ENCODE peak calls at places on chromosomes 13 and 19, in ten cellular contexts. J is CD4-positive, alpha-beta T cell; T is brain microvascular endothelial cell; N is Caco-2; F is GM10248; G is fibroblast of the aortic adventitia; Z is MCF 10A; A is AG10803; L is HFFc6; X is thoracic aorta. Q is an unnamed sample.

GRCh38 chr13:46389985-46390384 is 2.9 kb upstream of the RUBCNL start:
- DNase-seq in J (no peak), T (no peak), N (no peak), F (no peak), G (no peak), Z (no peak), A (no peak), L (no peak), X (no peak), Q (peak)

GRCh38 chr13:77429320-77430142 is 102.6 kb upstream of the MYCBP2 start:
- DNase-seq in J (no peak), T (peak), N (no peak), F (peak), G (no peak), Z (no peak), A (peak), L (peak), X (no peak), Q (no peak)

GRCh38 chr13:30204564-30204963 is 102.8 kb downstream of the KATNAL1 start:
- DNase-seq in J (no peak), T (no peak), N (no peak), F (peak), G (no peak), Z (no peak), A (no peak), L (no peak), X (no peak), Q (no peak)

GRCh38 chr19:52936151-52936957 is 13.1 kb upstream of the ZNF888 start:
- DNase-seq in J (no peak), T (no peak), N (peak), F (no peak), G (no peak), Z (no peak), A (no peak), L (no peak), X (no peak), Q (no peak)

GRCh38 chr19:46022431-46023310 is at the start of gene PGLYRP1:
- DNase-seq in J (no peak), T (no peak), N (no peak), F (no peak), G (no peak), Z (no peak), A (no peak), L (no peak), X (no peak), Q (no peak)

GRCh38 chr19:46295401-46296308 is 1.2 kb upstream of the HIF3A start:
- DNase-seq in J (no peak), T (no peak), N (no peak), F (no peak), G (no peak), Z (no peak), A (no peak), L (no peak), X (no peak), Q (no peak)

GRCh38 chr19:4557186-4557970 is 2.1 kb downstream of the SEMA6B start:
- DNase-seq in J (no peak), T (no peak), N (peak), F (no peak), G (no peak), Z (peak), A (no peak), L (no peak), X (no peak), Q (no peak)

GRCh38 chr13:26867451-26868067 is 107.0 kb upstream of the GPR12 start:
- DNase-seq in J (no peak), T (peak), N (peak), F (peak), G (peak), Z (peak), A (peak), L (no peak), X (no peak), Q (peak)

GRCh38 chr19:7304200-7304599 is 10.0 kb upstream of the INSR start:
- DNase-seq in J (no peak), T (no peak), N (no peak), F (no peak), G (no peak), Z (no peak), A (no peak), L (no peak), X (no peak), Q (no peak)

GRCh38 chr19:46546194-46546896 is 50.7 kb upstream of the PNMA8B start:
- DNase-seq in J (no peak), T (peak), N (peak), F (peak), G (peak), Z (peak), A (peak), L (peak), X (no peak), Q (no peak)

GRCh38 chr19:6268382-6268771 is 11.4 kb downstream of the MLLT1 start:
- DNase-seq in J (no peak), T (no peak), N (no peak), F (no peak), G (no peak), Z (no peak), A (no peak), L (no peak), X (no peak), Q (no peak)

GRCh38 chr13:77409412-77409811 is 82.5 kb upstream of the MYCBP2 start:
- DNase-seq in J (no peak), T (no peak), N (no peak), F (no peak), G (no peak), Z (no peak), A (no peak), L (no peak), X (no peak), Q (no peak)

GRCh38 chr13:108496364-108497215 is 132.8 kb upstream of the MYO16 start:
- DNase-seq in J (no peak), T (no peak), N (no peak), F (no peak), G (no peak), Z (no peak), A (no peak), L (no peak), X (no peak), Q (peak)

GRCh38 chr13:39144941-39145533 is 106.8 kb downstream of the NHLRC3 start:
- DNase-seq in J (no peak), T (peak), N (peak), F (peak), G (peak), Z (peak), A (peak), L (peak), X (no peak), Q (peak)

GRCh38 chr13:36549771-36550170 is 117.5 kb downstream of the CCNA1 start:
- DNase-seq in J (no peak), T (no peak), N (no peak), F (no peak), G (peak), Z (no peak), A (no peak), L (no peak), X (no peak), Q (no peak)

GRCh38 chr19:50736338-50736737 is 13.2 kb downstream of the CLEC11A start:
- DNase-seq in J (no peak), T (no peak), N (no peak), F (no peak), G (no peak), Z (no peak), A (no peak), L (no peak), X (no peak), Q (no peak)

GRCh38 chr19:16888629-16889371 is at the start of gene F2RL3:
- DNase-seq in J (no peak), T (peak), N (no peak), F (peak), G (no peak), Z (no peak), A (peak), L (no peak), X (no peak), Q (no peak)

GRCh38 chr19:57002765-57003164 is 117.0 kb upstream of the USP29 start:
- DNase-seq in J (no peak), T (no peak), N (no peak), F (no peak), G (no peak), Z (no peak), A (no peak), L (no peak), X (no peak), Q (no peak)

GRCh38 chr13:108903613-108904012 is 274.2 kb downstream of the MYO16 start:
- DNase-seq in J (no peak), T (no peak), N (no peak), F (no peak), G (no peak), Z (no peak), A (no peak), L (no peak), X (no peak), Q (no peak)

GRCh38 chr13:104586010-104586746 is 1520.0 kb upstream of the SLC10A2 start:
- DNase-seq in J (no peak), T (peak), N (no peak), F (no peak), G (peak), Z (peak), A (no peak), L (no peak), X (no peak), Q (no peak)

GRCh38 chr13:51534075-51534817 is 50.0 kb upstream of the WDFY2 start:
- DNase-seq in J (peak), T (no peak), N (no peak), F (no peak), G (no peak), Z (peak), A (no peak), L (no peak), X (no peak), Q (no peak)

GRCh38 chr19:18852634-18853033 is 20.9 kb downstream of the UPF1 start:
- DNase-seq in J (no peak), T (no peak), N (no peak), F (no peak), G (no peak), Z (no peak), A (no peak), L (no peak), X (no peak), Q (no peak)

GRCh38 chr19:7744871-7745270 is 2.5 kb downstream of the CD209 start:
- DNase-seq in J (no peak), T (no peak), N (no peak), F (no peak), G (no peak), Z (no peak), A (no peak), L (no peak), X (no peak), Q (no peak)

GRCh38 chr13:48078251-48078656 is 16.6 kb downstream of the MED4 start:
- DNase-seq in J (no peak), T (no peak), N (peak), F (peak), G (no peak), Z (peak), A (no peak), L (no peak), X (no peak), Q (no peak)

GRCh38 chr13:27264181-27264580 is 6.4 kb upstream of the RASL11A start:
- DNase-seq in J (no peak), T (peak), N (no peak), F (no peak), G (peak), Z (no peak), A (peak), L (peak), X (no peak), Q (no peak)

GRCh38 chr13:24865158-24865557 is 101.2 kb downstream of the RNF17 start:
- DNase-seq in J (no peak), T (no peak), N (no peak), F (no peak), G (peak), Z (peak), A (peak), L (peak), X (no peak), Q (no peak)
- TF ChIP-seq CTCF in J (no peak), T (peak), N (no peak), F (no peak), G (peak), Z (no peak), A (peak), L (peak), X (peak), Q (peak)

DNA sequence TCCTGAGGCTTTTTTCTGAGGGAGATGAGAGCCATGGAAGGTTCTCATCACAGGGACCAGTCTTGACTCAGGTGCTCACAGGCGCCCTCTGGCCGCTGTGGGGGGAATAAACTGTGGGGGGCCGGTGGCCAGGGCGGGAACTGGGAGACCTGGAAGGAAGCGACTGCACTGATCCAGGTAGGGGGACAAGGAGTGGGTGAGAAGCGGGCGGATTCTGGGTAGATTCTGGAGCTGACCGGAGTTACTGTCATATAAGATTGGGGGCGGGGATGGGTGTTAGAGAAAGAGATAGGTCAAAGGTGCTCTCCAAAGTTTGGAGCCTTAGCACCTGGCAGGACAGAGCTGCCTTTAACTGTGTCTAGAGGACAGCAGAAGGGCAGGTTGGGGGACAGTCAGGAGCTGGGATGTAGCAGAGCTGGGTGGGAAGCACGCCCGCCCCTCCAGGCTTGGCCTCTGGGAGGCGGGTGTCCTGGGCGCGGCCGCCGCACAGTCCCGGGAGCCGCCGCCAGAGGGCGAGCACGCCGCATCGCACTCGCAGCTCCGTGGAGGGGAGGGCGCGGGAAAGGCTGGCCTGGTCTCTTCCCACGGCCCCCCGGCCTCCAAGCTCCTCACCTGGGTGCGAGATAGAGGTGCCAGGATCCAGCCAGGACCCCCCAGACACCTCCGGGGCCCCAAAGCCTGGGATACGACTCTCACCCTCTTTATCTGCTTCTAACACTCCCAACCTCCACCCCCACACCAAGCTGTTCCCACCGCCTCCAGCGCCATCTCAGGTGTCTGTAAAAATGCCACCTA is 4.2 kb upstream of the DAND5 start:
- DNase-seq in J (peak), T (peak), N (peak), F (peak), G (peak), Z (peak), A (peak), L (peak), X (peak), Q (peak)
- TF ChIP-seq CTCF in J (peak), T (peak), N (peak), F (peak), G (peak), Z (peak), A (peak), L (peak), X (peak), Q (peak)

DNA sequence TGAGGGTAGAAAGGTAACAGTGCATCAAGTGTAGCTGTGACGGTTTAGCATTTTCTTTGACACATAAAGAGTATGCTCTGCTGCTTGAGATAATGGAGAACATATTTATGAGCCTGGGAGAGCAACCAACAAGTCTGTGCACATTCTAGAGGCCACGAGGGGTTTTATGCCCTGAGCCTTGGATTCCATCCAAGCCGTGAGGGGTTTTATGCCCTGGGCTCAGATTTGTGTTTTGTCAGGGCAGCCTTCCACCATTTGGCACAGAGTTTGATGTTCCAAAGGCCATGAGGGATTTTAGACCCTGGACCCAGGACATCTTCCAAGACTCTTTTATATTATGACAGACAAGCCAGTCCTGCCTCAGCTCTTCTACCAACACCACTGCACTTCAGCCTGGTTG is 106.4 kb downstream of the ZNF486 start:
- DNase-seq in J (no peak), T (no peak), N (no peak), F (no peak), G (no peak), Z (no peak), A (no peak), L (no peak), X (no peak), Q (no peak)
- TF ChIP-seq CTCF in J (no peak), T (no peak), N (no peak), F (no peak), G (no peak), Z (no peak), A (no peak), L (no peak), X (no peak), Q (no peak)

GRCh38 chr19:1768248-1768647 is 14.9 kb downstream of the ONECUT3 start:
- DNase-seq in J (no peak), T (no peak), N (no peak), F (no peak), G (no peak), Z (no peak), A (no peak), L (no peak), X (no peak), Q (peak)
- TF ChIP-seq CTCF in J (no peak), T (peak), N (no peak), F (no peak), G (peak), Z (no peak), A (peak), L (peak), X (no peak), Q (peak)

GRCh38 chr13:45180713-45181601 is 19.9 kb downstream of the KCTD4 start:
- DNase-seq in J (no peak), T (no peak), N (no peak), F (no peak), G (no peak), Z (no peak), A (no peak), L (no peak), X (no peak), Q (no peak)
- TF ChIP-seq CTCF in J (no peak), T (peak), N (no peak), F (no peak), G (no peak), Z (no peak), A (no peak), L (no peak), X (no peak), Q (no peak)